ENCODE peak calls at places on chromosome 1, in seven cellular contexts. N is psoas muscle; G is CD8-positive, alpha-beta T cell; U is heart right ventricle; C is esophagus squamous epithelium; P is A673; V is colonic mucosa. F is an unnamed sample. For H3K9me3, the result is how much of the 10 kb centered on the place peaks cover.

GRCh38 chr1:178168535-178168934 is 74.6 kb downstream of the RASAL2 start:
- DNase-seq in P (no peak), G (no peak), N (no peak), U (no peak), C (no peak), V (no peak), F (no peak)

GRCh38 chr1:54354899-54355298 is 51.3 kb downstream of the SSBP3 start:
- DNase-seq in U (no peak), P (no peak), N (no peak), V (no peak), C (no peak), G (no peak), F (no peak)

GRCh38 chr1:208513799-208514198 is 269.6 kb upstream of the PLXNA2 start:
- DNase-seq in G (no peak), C (no peak), V (no peak), N (no peak), P (no peak), U (no peak), F (no peak)

GRCh38 chr1:38272515-38272914 is 225.9 kb upstream of the POU3F1 start:
- DNase-seq in U (no peak), N (no peak), P (no peak), G (no peak), V (no peak), C (no peak), F (no peak)

GRCh38 chr1:235513495-235514366 is 9.5 kb upstream of the B3GALNT2 start:
- DNase-seq in C (no peak), V (peak), G (peak), N (no peak), U (peak), P (peak), F (no peak)

GRCh38 chr1:226954337-226954736 is 14.2 kb downstream of the COQ8A start:
- DNase-seq in N (no peak), C (no peak), V (no peak), U (no peak), P (no peak), G (no peak), F (no peak)

GRCh38 chr1:69649383-69649782 is 81.7 kb downstream of the LRRC7 start:
- DNase-seq in U (no peak), N (no peak), C (no peak), G (no peak), V (no peak), P (no peak), F (no peak)

GRCh38 chr1:41503507-41504125 is 19.1 kb upstream of the EDN2 start:
- DNase-seq in C (no peak), V (no peak), N (no peak), P (peak), U (no peak), G (no peak), F (no peak)

GRCh38 chr1:219573158-219573557 is 39.7 kb downstream of the ZC3H11B start:
- DNase-seq in N (no peak), C (no peak), U (no peak), G (no peak), V (no peak), P (no peak), F (no peak)

GRCh38 chr1:19786988-19787423 is 12.7 kb downstream of the TMCO4 start:
- DNase-seq in U (no peak), C (no peak), G (no peak), P (no peak), V (no peak), N (no peak), F (no peak)

GRCh38 chr1:159598196-159598595 is 10.6 kb downstream of the APCS start:
- DNase-seq in N (no peak), V (no peak), G (no peak), C (no peak), U (no peak), P (no peak), F (no peak)

GRCh38 chr1:205774277-205775014 is 836 bp downstream of the RAB29 start:
- DNase-seq in P (no peak), G (peak), V (peak), N (no peak), C (no peak), U (no peak), F (peak)

GRCh38 chr1:230772457-230773395 is 25.5 kb downstream of the CAPN9 start:
- DNase-seq in N (peak), P (peak), C (no peak), U (peak), G (no peak), V (peak), F (no peak)

GRCh38 chr1:33577663-33578062 is 105.2 kb downstream of the ZSCAN20 start:
- DNase-seq in P (no peak), U (no peak), G (no peak), V (no peak), N (no peak), C (no peak), F (no peak)

GRCh38 chr1:47981664-47982350 is 15.4 kb downstream of the TRABD2B start:
- DNase-seq in C (no peak), N (no peak), U (no peak), G (no peak), V (no peak), P (no peak), F (no peak)

GRCh38 chr1:203346060-203346754 is 4.7 kb downstream of the FMOD start:
- DNase-seq in P (peak), V (no peak), G (no peak), N (no peak), U (no peak), C (no peak), F (no peak)

GRCh38 chr1:210475806-210476205 is 147.1 kb downstream of the HHAT start:
- DNase-seq in N (no peak), U (no peak), P (no peak), G (no peak), V (no peak), C (no peak), F (no peak)

GRCh38 chr1:55196433-55197035 is 18.6 kb downstream of the USP24 start:
- DNase-seq in P (no peak), V (no peak), G (no peak), U (peak), C (no peak), N (no peak), F (no peak)

GRCh38 chr1:160768295-160768657 is 27.7 kb upstream of the LY9 start:
- DNase-seq in V (peak), C (no peak), P (peak), U (peak), G (peak), N (peak), F (peak)

GRCh38 chr1:46341222-46342083 is 846 bp downstream of the NSUN4 start:
- DNase-seq in N (peak), V (no peak), C (no peak), G (no peak), P (no peak), U (no peak), F (no peak)

GRCh38 chr1:175338447-175339135 is 146.0 kb upstream of the KIAA0040 start:
- DNase-seq in P (peak), N (no peak), U (no peak), C (no peak), V (peak), G (peak), F (peak)

DNA sequence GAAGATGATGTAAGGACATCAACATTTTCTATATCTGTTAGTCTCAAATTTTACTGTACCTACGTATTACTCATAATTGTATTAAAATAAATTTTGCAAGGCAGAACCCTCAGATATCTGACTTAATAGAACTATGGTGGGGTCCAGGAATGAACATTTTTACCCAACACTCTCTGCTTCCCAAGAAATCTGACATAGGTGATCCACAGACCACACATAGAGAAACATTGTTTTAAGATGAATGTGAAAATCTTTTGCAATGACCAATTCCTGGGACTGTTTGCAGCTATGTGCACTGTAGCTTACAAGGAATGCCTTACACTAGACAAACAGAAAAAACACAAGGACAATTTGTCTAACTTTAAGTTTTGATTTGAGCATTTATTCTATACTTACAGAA is 645.6 kb upstream of the ADGRL2 start:
- DNase-seq in P (no peak), N (no peak), G (no peak), V (no peak), U (no peak), C (no peak), F (no peak)
- H3K9me3 ChIP-seq in P (under half), N (under half), G (under half), V (under half), U (under half), C (under half), F (under half)

GRCh38 chr1:2810281-2810680 is 8.8 kb upstream of the TTC34 start:
- DNase-seq in U (no peak), C (no peak), N (no peak), V (no peak), G (no peak), P (no peak), F (no peak)
- H3K9me3 ChIP-seq in U (under half), C (under half), N (under half), V (under half), G (under half), P (under half), F (under half)

GRCh38 chr1:248748211-248748610 is 7.3 kb downstream of the LYPD8 start:
- DNase-seq in P (no peak), V (no peak), G (no peak), N (no peak), C (no peak), U (no peak), F (no peak)
- H3K9me3 ChIP-seq in P (under half), V (under half), G (under half), N (under half), C (under half), U (under half), F (under half)

GRCh38 chr1:111442457-111442856 is 6.6 kb downstream of the WDR77 start:
- DNase-seq in U (no peak), C (no peak), G (no peak), P (no peak), N (no peak), V (no peak), F (no peak)

GRCh38 chr1:111439461-111440351 is 9.3 kb downstream of the WDR77 start:
- DNase-seq in C (no peak), U (no peak), V (no peak), N (no peak), P (no peak), G (no peak), F (no peak)

GRCh38 chr1:111441573-111442192 is 7.4 kb downstream of the WDR77 start:
- DNase-seq in V (peak), U (no peak), G (peak), N (no peak), C (no peak), P (peak), F (peak)

GRCh38 chr1:111436726-111437125 is 9.2 kb upstream of the OVGP1 start:
- DNase-seq in P (no peak), C (no peak), G (no peak), V (no peak), N (no peak), U (no peak), F (no peak)
- H3K9me3 ChIP-seq in P (under half), C (under half), G (under half), V (under half), N (under half), U (under half), F (under half)

GRCh38 chr1:103520822-103521221 is 4.7 kb upstream of the RNPC3 start:
- DNase-seq in U (no peak), C (no peak), N (no peak), P (no peak), V (no peak), G (no peak), F (no peak)

GRCh38 chr1:103523346-103523745 is 2.2 kb upstream of the RNPC3 start:
- DNase-seq in G (no peak), N (no peak), P (no peak), C (no peak), U (no peak), V (no peak), F (no peak)

GRCh38 chr1:103527331-103527730 is 1.8 kb downstream of the RNPC3 start:
- DNase-seq in C (no peak), V (no peak), U (no peak), N (no peak), P (no peak), G (no peak), F (no peak)

GRCh38 chr1:103525607-103526507 is at the start of gene RNPC3:
- DNase-seq in U (peak), C (peak), V (peak), G (peak), P (peak), N (peak), F (peak)

GRCh38 chr1:103525114-103525606 is 339 bp upstream of the RNPC3 start:
- DNase-seq in G (peak), P (peak), C (peak), V (no peak), N (no peak), U (no peak), F (no peak)
- H3K9me3 ChIP-seq in G (under half), P (under half), C (under half), V (under half), N (under half), U (under half), F (under half)

DNA sequence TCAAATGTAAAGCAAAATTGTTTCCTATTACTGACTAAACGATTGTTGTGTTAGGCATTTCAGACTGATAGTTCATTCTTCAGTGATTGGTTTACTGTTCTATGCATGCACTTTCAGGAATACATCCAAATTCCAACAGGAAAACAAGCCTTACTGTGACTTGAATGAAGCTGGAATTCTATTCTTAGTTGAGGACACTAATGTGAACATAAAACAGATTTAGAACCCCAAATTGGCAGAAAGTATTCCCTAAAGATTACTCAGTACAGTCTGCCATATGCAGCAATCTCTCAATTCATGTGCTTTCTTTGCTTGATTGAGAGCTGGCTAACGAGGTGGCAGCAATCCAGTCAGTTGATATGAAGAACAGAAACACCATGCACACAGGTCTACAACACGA is 564.6 kb upstream of the NEGR1 start:
- DNase-seq in G (no peak), N (no peak), C (no peak), U (no peak), P (no peak), V (no peak), F (no peak)
- H3K9me3 ChIP-seq in G (under half), N (under half), C (under half), U (under half), P (under half), V (under half), F (under half)

GRCh38 chr1:4590766-4591165 is 63.6 kb upstream of the AJAP1 start:
- DNase-seq in G (no peak), N (no peak), C (no peak), U (no peak), P (no peak), V (no peak), F (no peak)
- H3K9me3 ChIP-seq in G (under half), N (under half), C (under half), U (under half), P (under half), V (under half), F (under half)

DNA sequence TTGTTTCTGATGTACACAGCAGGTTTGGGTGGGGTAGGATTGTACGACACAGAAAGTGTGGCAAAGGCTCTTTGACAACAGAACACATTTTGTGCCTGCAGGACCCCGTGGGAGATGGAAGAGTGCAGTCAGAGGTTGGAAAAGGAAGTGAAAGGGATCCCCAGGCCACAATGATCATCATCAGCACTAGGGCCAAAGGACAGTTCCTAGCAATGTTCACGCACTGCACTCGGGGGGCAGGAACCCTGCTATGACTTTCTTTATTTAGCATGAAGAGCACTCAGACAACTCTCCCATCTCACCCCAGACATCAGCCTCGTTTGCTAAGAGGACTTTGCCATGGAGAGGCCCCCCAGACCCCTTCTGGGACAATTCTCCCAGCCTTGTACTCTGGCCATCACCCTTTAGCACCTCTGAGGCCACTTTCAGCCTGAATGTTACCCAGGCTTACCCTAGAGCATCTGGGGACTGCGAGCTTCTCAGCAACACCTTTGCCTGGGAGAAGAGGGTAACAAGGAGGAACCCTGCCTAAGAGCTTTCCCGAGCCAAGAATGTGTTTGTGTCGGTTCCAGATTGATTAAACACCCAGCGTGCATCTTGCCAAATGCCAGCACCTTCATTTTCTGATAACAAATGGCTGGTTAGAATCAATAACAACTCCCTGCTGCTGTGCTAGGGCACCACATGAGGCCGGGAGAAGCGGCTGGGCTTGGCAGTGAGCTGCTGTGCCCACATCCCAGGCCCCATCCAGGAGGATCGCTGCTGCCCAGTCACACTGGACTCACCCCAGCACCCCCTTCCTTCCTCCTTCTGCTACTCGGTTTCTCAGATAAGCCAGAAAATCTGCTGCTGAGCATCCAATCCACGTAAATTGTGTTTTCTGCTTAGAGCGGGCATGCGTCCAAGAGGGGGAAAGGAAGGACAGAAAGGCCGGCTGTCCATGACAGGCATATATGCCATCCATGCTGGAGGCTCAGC is 633.1 kb downstream of the AJAP1 start:
- DNase-seq in N (no peak), P (no peak), V (no peak), C (no peak), U (no peak), G (no peak), F (no peak)
- H3K9me3 ChIP-seq in N (under half), P (under half), V (under half), C (under half), U (under half), G (under half), F (under half)

DNA sequence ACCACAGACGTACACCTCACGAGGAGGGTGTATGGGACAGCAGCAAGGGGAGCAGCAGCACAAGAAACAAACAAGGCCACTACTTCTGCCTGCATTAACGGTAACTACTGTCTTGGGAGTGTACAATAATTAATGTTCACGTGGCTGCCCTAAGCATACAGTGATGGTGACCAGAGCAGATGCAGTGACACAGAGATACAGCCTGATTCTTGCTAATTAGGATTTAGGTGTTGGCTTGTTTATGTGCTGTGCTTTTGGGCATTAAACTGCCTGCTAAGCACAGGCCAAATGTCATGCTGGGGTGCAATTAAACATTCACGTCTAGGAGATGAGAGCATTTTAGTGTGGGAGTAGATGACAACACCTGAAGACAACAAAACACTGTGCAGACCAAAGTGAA is 7.2 kb downstream of the ZNF669 start:
- DNase-seq in C (no peak), G (no peak), P (no peak), V (no peak), U (no peak), N (no peak), F (no peak)
- H3K9me3 ChIP-seq in C (under half), G (under half), P (under half), V (under half), U (under half), N (under half), F (under half)